ENCODE peak calls at places on chromosomes 6 and 20, in ten cellular contexts. J, W, Y, N, P, B, D, E, T and Z are unnamed samples.
A peak's percentile ranks its signal among the peaks of the same experiment; 100 is the strongest.

GRCh38 chr20:58715709-58716475 is 23.3 kb downstream of the NPEPL1 start:
- DNase-seq in J (no peak), W (peak; percentile 12), Y (no peak), N (no peak), P (no peak), B (no peak), D (no peak), E (no peak), T (no peak), Z (no peak)

GRCh38 chr20:8394308-8394945 is 262.4 kb downstream of the PLCB1 start:
- DNase-seq in J (no peak), W (no peak), Y (no peak), N (no peak), P (peak; percentile 71), B (no peak), D (no peak), E (no peak), T (no peak), Z (no peak)

GRCh38 chr6:161292145-161292544 is 18.3 kb upstream of the AGPAT4 start:
- DNase-seq in J (no peak), W (no peak), Y (no peak), N (no peak), P (no peak), B (no peak), D (no peak), E (no peak), T (no peak), Z (no peak)

GRCh38 chr6:128161263-128161662 is 260.4 kb upstream of the THEMIS start:
- DNase-seq in J (no peak), W (no peak), Y (no peak), N (no peak), P (no peak), B (no peak), D (no peak), E (no peak), T (no peak), Z (no peak)

GRCh38 chr6:129901910-129902309 is 40.8 kb upstream of the TMEM244 start:
- DNase-seq in J (no peak), W (no peak), Y (peak; percentile 9), N (no peak), P (no peak), B (no peak), D (no peak), E (no peak), T (no peak), Z (no peak)

GRCh38 chr20:38143646-38144554 is 21.2 kb downstream of the TGM2 start:
- DNase-seq in J (no peak), W (no peak), Y (peak; percentile 96), N (no peak), P (no peak), B (no peak), D (no peak), E (no peak), T (no peak), Z (peak; percentile 73)

GRCh38 chr6:157908369-157909281 is 73.0 kb upstream of the SYNJ2 start:
- DNase-seq in J (no peak), W (no peak), Y (no peak), N (no peak), P (peak; percentile 42), B (no peak), D (no peak), E (no peak), T (no peak), Z (no peak)

GRCh38 chr6:149246691-149247384 is 70.7 kb upstream of the TAB2 start:
- DNase-seq in J (no peak), W (no peak), Y (no peak), N (no peak), P (peak; percentile 66), B (no peak), D (peak; percentile 67), E (no peak), T (peak; percentile 31), Z (no peak)

GRCh38 chr6:43572015-43572414 is 3.8 kb downstream of the XPO5 start:
- DNase-seq in J (no peak), W (no peak), Y (no peak), N (no peak), P (no peak), B (no peak), D (no peak), E (no peak), T (no peak), Z (no peak)

GRCh38 chr20:45985573-45985972 is 13.6 kb upstream of the ZNF335 start:
- DNase-seq in J (no peak), W (no peak), Y (peak; percentile 24), N (no peak), P (no peak), B (no peak), D (no peak), E (peak; percentile 24), T (no peak), Z (no peak)

GRCh38 chr20:53328956-53329355 is 264.7 kb downstream of the ZNF217 start:
- DNase-seq in J (no peak), W (no peak), Y (no peak), N (no peak), P (no peak), B (no peak), D (no peak), E (no peak), T (no peak), Z (no peak)

GRCh38 chr6:11197846-11198245 is 34.6 kb downstream of the NEDD9 start:
- DNase-seq in J (no peak), W (no peak), Y (no peak), N (no peak), P (no peak), B (no peak), D (no peak), E (no peak), T (no peak), Z (no peak)

GRCh38 chr6:108644252-108644651 is 83.5 kb downstream of the FOXO3 start:
- DNase-seq in J (no peak), W (no peak), Y (no peak), N (no peak), P (no peak), B (no peak), D (no peak), E (no peak), T (no peak), Z (no peak)

GRCh38 chr20:8809107-8809953 is 259.6 kb upstream of the PLCB4 start:
- DNase-seq in J (no peak), W (no peak), Y (no peak), N (no peak), P (no peak), B (no peak), D (no peak), E (no peak), T (no peak), Z (no peak)

GRCh38 chr6:7730852-7731251 is 5.0 kb downstream of the BMP6 start:
- DNase-seq in J (no peak), W (no peak), Y (peak; percentile 88), N (no peak), P (no peak), B (no peak), D (no peak), E (no peak), T (no peak), Z (no peak)

GRCh38 chr6:169450097-169450496 is 196.5 kb upstream of the THBS2 start:
- DNase-seq in J (no peak), W (no peak), Y (peak; percentile 39), N (no peak), P (no peak), B (no peak), D (no peak), E (no peak), T (no peak), Z (no peak)

GRCh38 chr6:579339-579738 is 77.6 kb downstream of the HUS1B start:
- DNase-seq in J (no peak), W (no peak), Y (no peak), N (no peak), P (no peak), B (no peak), D (no peak), E (no peak), T (no peak), Z (no peak)

GRCh38 chr6:34572585-34572984 is 16.5 kb upstream of the SPDEF start:
- DNase-seq in J (no peak), W (no peak), Y (no peak), N (no peak), P (no peak), B (no peak), D (no peak), E (no peak), T (no peak), Z (no peak)

GRCh38 chr6:84804720-84805119 is 40.3 kb upstream of the TBX18 start:
- DNase-seq in J (no peak), W (no peak), Y (peak; percentile 30), N (no peak), P (no peak), B (no peak), D (no peak), E (no peak), T (no peak), Z (no peak)

GRCh38 chr20:12030470-12030869 is 112.8 kb downstream of the BTBD3 start:
- DNase-seq in J (no peak), W (no peak), Y (no peak), N (no peak), P (no peak), B (no peak), D (no peak), E (peak; percentile 51), T (no peak), Z (no peak)

GRCh38 chr6:113530769-113531168 is 326.4 kb upstream of the MARCKS start:
- DNase-seq in J (no peak), W (no peak), Y (peak; percentile 58), N (no peak), P (no peak), B (no peak), D (no peak), E (no peak), T (peak; percentile 0), Z (no peak)